ENCODE peak calls at places on chromosomes 13 and 19, in eight cellular contexts. D, N, T, V, P, K, A and X are unnamed samples.

GRCh38 chr19:1911098-1911497 is 5.9 kb downstream of the ADAT3 start:
- DNase-seq in A (peak), D (no peak), T (no peak), P (no peak), N (no peak), K (no peak), V (no peak), X (no peak)

GRCh38 chr13:113742445-113743120 is 16.4 kb upstream of the TMEM255B start:
- DNase-seq in K (no peak), N (no peak), A (no peak), T (no peak), V (no peak), D (no peak), P (no peak), X (no peak)

GRCh38 chr13:111639994-111640393 is 319.6 kb downstream of the TEX29 start:
- DNase-seq in D (no peak), K (no peak), A (no peak), T (peak), V (peak), P (no peak), N (no peak), X (no peak)

GRCh38 chr13:48038763-48039162 is 1.2 kb downstream of the NUDT15 start:
- DNase-seq in V (no peak), A (no peak), N (no peak), T (no peak), P (no peak), K (no peak), D (no peak), X (no peak)

GRCh38 chr19:30694156-30694555 is 322.0 kb downstream of the ZNF536 start:
- DNase-seq in T (no peak), D (no peak), V (no peak), K (no peak), P (no peak), N (no peak), A (no peak), X (no peak)

GRCh38 chr13:58080806-58081205 is 449.3 kb downstream of the PCDH17 start:
- DNase-seq in N (no peak), P (no peak), V (no peak), D (no peak), K (no peak), A (no peak), T (no peak), X (peak)

GRCh38 chr19:49875801-49876421 is 1.2 kb downstream of the AKT1S1 start:
- DNase-seq in N (no peak), P (no peak), A (peak), D (no peak), V (no peak), T (peak), K (no peak), X (no peak)

GRCh38 chr13:93225610-93226009 is 997 bp upstream of the GPC6 start:
- DNase-seq in P (no peak), T (no peak), D (no peak), V (no peak), N (no peak), A (no peak), K (no peak), X (peak)

GRCh38 chr13:83297591-83298305 is 584.5 kb downstream of the SLITRK1 start:
- DNase-seq in A (no peak), D (no peak), P (no peak), K (no peak), N (no peak), T (no peak), V (no peak), X (peak)

GRCh38 chr13:30739646-30740642 is 4.6 kb downstream of the ALOX5AP start:
- DNase-seq in D (no peak), T (no peak), N (peak), A (peak), K (peak), P (peak), V (no peak), X (peak)

GRCh38 chr13:75050419-75051066 is 431.4 kb downstream of the TBC1D4 start:
- DNase-seq in V (no peak), N (no peak), P (peak), T (no peak), K (peak), A (no peak), D (no peak), X (peak)

GRCh38 chr13:41458939-41459753 is 1.8 kb downstream of the RGCC start:
- DNase-seq in A (peak), V (no peak), P (peak), D (no peak), T (no peak), N (peak), K (peak), X (peak)

GRCh38 chr13:44927953-44928352 is 61.3 kb downstream of the NUFIP1 start:
- DNase-seq in V (no peak), D (no peak), A (no peak), K (no peak), N (no peak), T (no peak), P (no peak), X (peak)

GRCh38 chr19:58009666-58010301 is 7.2 kb upstream of the ZNF606 start:
- DNase-seq in P (peak), D (no peak), A (peak), N (peak), K (peak), T (peak), V (peak), X (peak)